ENCODE peak calls at places on chromosome 11, in five cellular contexts. One of them, this sample, is unnamed.

GRCh38 chr11:110200241-110200640 is 96.2 kb downstream of the RDX start:
- DNase-seq in kidney: no peak
- DNase-seq in HCT116: no peak
- DNase-seq in fibroblast of lung: peak
- DNase-seq in PC-3: peak
- DNase-seq in this sample: no peak

GRCh38 chr11:82365351-82365750 is 368.3 kb downstream of the FAM181B start:
- DNase-seq in kidney: no peak
- DNase-seq in fibroblast of lung: no peak
- DNase-seq in PC-3: no peak
- DNase-seq in HCT116: no peak
- DNase-seq in this sample: no peak

GRCh38 chr11:118653684-118654390 is 25.6 kb downstream of the TREH start:
- DNase-seq in kidney: peak
- DNase-seq in PC-3: no peak
- DNase-seq in fibroblast of lung: no peak
- DNase-seq in HCT116: no peak
- DNase-seq in this sample: no peak

GRCh38 chr11:19374189-19374588 is 133.4 kb upstream of the E2F8 start:
- DNase-seq in fibroblast of lung: peak
- DNase-seq in HCT116: no peak
- DNase-seq in kidney: no peak
- DNase-seq in PC-3: peak
- DNase-seq in this sample: peak

GRCh38 chr11:84316866-84317560 is 1030.8 kb upstream of the CCDC90B start:
- DNase-seq in HCT116: no peak
- DNase-seq in PC-3: peak
- DNase-seq in fibroblast of lung: peak
- DNase-seq in kidney: peak
- DNase-seq in this sample: no peak

GRCh38 chr11:70788247-70789022 is 390.1 kb downstream of the CTTN start:
- DNase-seq in PC-3: peak
- DNase-seq in HCT116: peak
- DNase-seq in kidney: no peak
- DNase-seq in fibroblast of lung: peak
- DNase-seq in this sample: no peak

GRCh38 chr11:116984186-116984585 is 114.0 kb downstream of the SIK3 start:
- DNase-seq in kidney: no peak
- DNase-seq in HCT116: no peak
- DNase-seq in fibroblast of lung: peak
- DNase-seq in PC-3: peak
- DNase-seq in this sample: no peak

GRCh38 chr11:76630600-76630999 is 39.9 kb downstream of the LRRC32 start:
- DNase-seq in PC-3: no peak
- DNase-seq in fibroblast of lung: peak
- DNase-seq in kidney: no peak
- DNase-seq in HCT116: no peak
- DNase-seq in this sample: no peak

GRCh38 chr11:130631119-130631518 is 182.7 kb downstream of the ADAMTS15 start:
- DNase-seq in kidney: no peak
- DNase-seq in PC-3: peak
- DNase-seq in HCT116: peak
- DNase-seq in fibroblast of lung: peak
- DNase-seq in this sample: peak

GRCh38 chr11:75591966-75592365 is 29.9 kb downstream of the SERPINH1 start:
- DNase-seq in fibroblast of lung: no peak
- DNase-seq in PC-3: no peak
- DNase-seq in kidney: no peak
- DNase-seq in HCT116: no peak
- DNase-seq in this sample: no peak

GRCh38 chr11:113587318-113587739 is 112.1 kb upstream of the DRD2 start:
- DNase-seq in PC-3: peak
- DNase-seq in kidney: no peak
- DNase-seq in fibroblast of lung: no peak
- DNase-seq in HCT116: no peak
- DNase-seq in this sample: no peak

GRCh38 chr11:93736129-93736528 is 5.2 kb downstream of the TAF1D start:
- DNase-seq in PC-3: no peak
- DNase-seq in kidney: no peak
- DNase-seq in HCT116: no peak
- DNase-seq in fibroblast of lung: peak
- DNase-seq in this sample: no peak

GRCh38 chr11:122681070-122681469 is 25.5 kb downstream of the UBASH3B start:
- DNase-seq in fibroblast of lung: peak
- DNase-seq in PC-3: no peak
- DNase-seq in kidney: no peak
- DNase-seq in HCT116: no peak
- DNase-seq in this sample: no peak

GRCh38 chr11:64561984-64562722 is 28.9 kb upstream of the SLC22A12 start:
- DNase-seq in HCT116: no peak
- DNase-seq in PC-3: no peak
- DNase-seq in fibroblast of lung: no peak
- DNase-seq in kidney: peak
- DNase-seq in this sample: no peak

GRCh38 chr11:69391192-69392103 is 90.0 kb upstream of the LINC01488 start:
- DNase-seq in PC-3: no peak
- DNase-seq in kidney: peak
- DNase-seq in HCT116: no peak
- DNase-seq in fibroblast of lung: no peak
- DNase-seq in this sample: no peak

GRCh38 chr11:133930767-133931448 is 25.9 kb downstream of the IGSF9B start:
- DNase-seq in HCT116: no peak
- DNase-seq in kidney: no peak
- DNase-seq in fibroblast of lung: no peak
- DNase-seq in PC-3: peak
- DNase-seq in this sample: no peak

GRCh38 chr11:77191823-77192495 is 63.9 kb downstream of the MYO7A start:
- DNase-seq in fibroblast of lung: peak
- DNase-seq in kidney: peak
- DNase-seq in HCT116: peak
- DNase-seq in PC-3: peak
- DNase-seq in this sample: peak

DNA sequence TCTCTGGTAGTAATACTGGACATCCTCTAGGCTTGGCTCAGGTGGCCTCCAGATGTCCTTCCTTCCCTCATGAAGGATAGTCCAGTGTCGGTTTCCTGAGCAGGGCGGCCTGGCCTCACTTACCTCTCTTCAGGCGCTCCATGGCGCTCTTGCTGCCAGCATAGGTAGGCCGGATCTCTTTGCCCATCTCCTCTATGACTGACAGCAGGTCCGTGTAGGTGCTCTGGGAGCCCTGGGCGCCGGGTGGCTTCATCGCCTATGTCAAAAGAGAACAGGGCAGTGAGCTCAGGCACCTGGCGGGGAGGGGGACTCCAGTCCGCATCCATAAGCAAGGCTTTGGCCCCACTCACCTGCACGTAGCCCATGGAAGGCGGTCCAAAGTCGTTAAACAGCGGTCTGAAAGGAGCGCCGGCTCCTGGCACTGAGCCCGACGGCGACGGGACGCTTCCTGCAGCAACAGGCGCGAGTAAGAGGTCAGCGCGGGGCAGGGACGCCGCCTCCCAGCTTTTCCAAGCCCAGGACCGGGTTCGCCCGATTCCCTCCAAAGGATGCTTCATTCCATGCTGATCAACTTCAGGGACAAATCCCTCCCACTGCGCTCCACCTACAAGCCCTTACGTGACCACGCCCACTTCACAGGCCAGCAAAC is 596 bp downstream of the CDK2AP2 start:
- DNase-seq in PC-3: peak
- DNase-seq in fibroblast of lung: no peak
- DNase-seq in HCT116: peak
- DNase-seq in kidney: no peak
- DNase-seq in this sample: peak
- H3K9ac ChIP-seq in PC-3: peak
- H3K9ac ChIP-seq in fibroblast of lung: peak
- H3K9ac ChIP-seq in HCT116: peak
- H3K9ac ChIP-seq in kidney: peak
- H3K9ac ChIP-seq in this sample: peak

GRCh38 chr11:12017243-12017678 is 8.8 kb upstream of the DKK3 start:
- DNase-seq in kidney: no peak
- DNase-seq in HCT116: no peak
- DNase-seq in PC-3: no peak
- DNase-seq in fibroblast of lung: peak
- DNase-seq in this sample: no peak
- H3K9ac ChIP-seq in kidney: no peak
- H3K9ac ChIP-seq in HCT116: no peak
- H3K9ac ChIP-seq in PC-3: no peak
- H3K9ac ChIP-seq in fibroblast of lung: no peak
- H3K9ac ChIP-seq in this sample: no peak

DNA sequence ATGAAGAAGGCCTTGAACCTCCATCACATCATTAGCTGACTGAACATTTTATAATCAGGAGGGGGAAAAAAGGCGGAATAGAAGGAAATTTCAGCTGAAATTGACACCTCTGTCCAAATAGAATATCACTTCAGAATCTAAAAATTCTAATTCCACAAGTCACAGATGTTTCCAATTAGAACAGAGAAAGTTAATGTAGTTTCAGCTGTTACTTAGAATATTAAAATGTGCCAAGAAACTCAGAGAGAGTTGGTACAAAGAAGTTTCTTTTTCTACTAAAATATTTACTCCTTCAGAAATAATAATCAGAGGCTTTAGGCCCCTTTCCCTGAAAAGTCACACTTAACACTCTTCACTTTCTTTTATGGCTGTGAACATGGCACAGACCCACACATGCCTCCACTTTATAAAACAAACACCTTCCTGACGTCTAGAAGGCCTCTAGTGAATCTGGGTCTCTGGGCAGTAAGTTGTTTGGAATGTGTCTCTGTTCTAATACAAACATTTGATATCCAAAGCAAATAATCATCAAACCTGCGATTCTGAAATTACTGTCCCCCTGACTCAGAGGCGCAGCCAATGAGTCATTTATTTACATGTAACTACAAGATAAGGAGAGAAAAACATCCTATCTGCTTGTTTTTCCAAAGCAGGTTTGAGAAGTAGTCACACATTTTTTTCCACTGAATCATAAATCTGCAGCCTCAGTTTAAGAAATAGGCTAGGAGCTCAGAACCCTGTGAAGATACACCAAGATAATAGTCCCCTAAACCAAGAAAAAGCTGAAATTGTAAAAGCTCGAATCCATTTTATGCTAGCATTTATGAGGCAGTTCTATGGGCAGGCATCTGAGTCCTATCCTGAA is 148.4 kb downstream of the ME3 start:
- DNase-seq in HCT116: peak
- DNase-seq in kidney: no peak
- DNase-seq in fibroblast of lung: peak
- DNase-seq in PC-3: peak
- DNase-seq in this sample: peak
- H3K9ac ChIP-seq in HCT116: peak
- H3K9ac ChIP-seq in kidney: no peak
- H3K9ac ChIP-seq in fibroblast of lung: no peak
- H3K9ac ChIP-seq in PC-3: peak
- H3K9ac ChIP-seq in this sample: peak

GRCh38 chr11:12683857-12684256 is 9.6 kb downstream of the TEAD1 start:
- DNase-seq in kidney: no peak
- DNase-seq in PC-3: peak
- DNase-seq in fibroblast of lung: peak
- DNase-seq in HCT116: no peak
- DNase-seq in this sample: no peak

GRCh38 chr11:12682730-12683500 is 8.7 kb downstream of the TEAD1 start:
- DNase-seq in HCT116: no peak
- DNase-seq in kidney: no peak
- DNase-seq in PC-3: no peak
- DNase-seq in fibroblast of lung: no peak
- DNase-seq in this sample: no peak

GRCh38 chr11:12684821-12685220 is 10.6 kb downstream of the TEAD1 start:
- DNase-seq in kidney: no peak
- DNase-seq in fibroblast of lung: no peak
- DNase-seq in HCT116: no peak
- DNase-seq in PC-3: no peak
- DNase-seq in this sample: no peak

GRCh38 chr11:12685229-12685628 is 11.0 kb downstream of the TEAD1 start:
- DNase-seq in kidney: no peak
- DNase-seq in fibroblast of lung: no peak
- DNase-seq in PC-3: peak
- DNase-seq in HCT116: no peak
- DNase-seq in this sample: no peak

GRCh38 chr11:12684354-12684753 is 10.1 kb downstream of the TEAD1 start:
- DNase-seq in fibroblast of lung: no peak
- DNase-seq in kidney: no peak
- DNase-seq in HCT116: no peak
- DNase-seq in PC-3: no peak
- DNase-seq in this sample: no peak
- H3K9ac ChIP-seq in fibroblast of lung: no peak
- H3K9ac ChIP-seq in kidney: no peak
- H3K9ac ChIP-seq in HCT116: peak
- H3K9ac ChIP-seq in PC-3: peak
- H3K9ac ChIP-seq in this sample: no peak